ENCODE peak calls at places on chromosome 20, in six cellular contexts. One of them, this sample, is unnamed.

GRCh38 chr20:62898093-62898964 is 28.0 kb downstream of the DIDO1 start:
- DNase-seq in upper lobe of left lung: no peak
- DNase-seq in K562: no peak
- DNase-seq in transverse colon: no peak
- DNase-seq in HepG2: no peak
- DNase-seq in stomach: no peak
- DNase-seq in this sample: no peak

GRCh38 chr20:9319687-9320384 is 194.6 kb upstream of the LAMP5 start:
- DNase-seq in stomach: no peak
- DNase-seq in upper lobe of left lung: no peak
- DNase-seq in K562: peak
- DNase-seq in transverse colon: no peak
- DNase-seq in HepG2: no peak
- DNase-seq in this sample: no peak

GRCh38 chr20:23607497-23608245 is 2.0 kb upstream of the CST9 start:
- DNase-seq in transverse colon: no peak
- DNase-seq in stomach: no peak
- DNase-seq in upper lobe of left lung: peak
- DNase-seq in HepG2: no peak
- DNase-seq in K562: no peak
- DNase-seq in this sample: peak

GRCh38 chr20:53921443-53921973 is 148.9 kb downstream of the BCAS1 start:
- DNase-seq in stomach: no peak
- DNase-seq in K562: no peak
- DNase-seq in HepG2: no peak
- DNase-seq in upper lobe of left lung: no peak
- DNase-seq in transverse colon: peak
- DNase-seq in this sample: no peak

GRCh38 chr20:41391587-41392001 is 25.0 kb upstream of the EMILIN3 start:
- DNase-seq in HepG2: no peak
- DNase-seq in K562: no peak
- DNase-seq in transverse colon: no peak
- DNase-seq in stomach: no peak
- DNase-seq in upper lobe of left lung: no peak
- DNase-seq in this sample: no peak

GRCh38 chr20:47453167-47453782 is 48.4 kb upstream of the NCOA3 start:
- DNase-seq in K562: no peak
- DNase-seq in HepG2: peak
- DNase-seq in stomach: no peak
- DNase-seq in upper lobe of left lung: no peak
- DNase-seq in transverse colon: peak
- DNase-seq in this sample: no peak

GRCh38 chr20:57395111-57395959 is 4.1 kb downstream of the RBM38 start:
- DNase-seq in HepG2: no peak
- DNase-seq in stomach: peak
- DNase-seq in transverse colon: peak
- DNase-seq in upper lobe of left lung: peak
- DNase-seq in K562: no peak
- DNase-seq in this sample: no peak

GRCh38 chr20:40760399-40760798 is 71.4 kb upstream of the MAFB start:
- DNase-seq in K562: no peak
- DNase-seq in HepG2: no peak
- DNase-seq in transverse colon: no peak
- DNase-seq in upper lobe of left lung: no peak
- DNase-seq in stomach: no peak
- DNase-seq in this sample: no peak

GRCh38 chr20:35721621-35722020 is 20.4 kb downstream of the RBM39 start:
- DNase-seq in stomach: no peak
- DNase-seq in K562: no peak
- DNase-seq in upper lobe of left lung: no peak
- DNase-seq in transverse colon: no peak
- DNase-seq in HepG2: no peak
- DNase-seq in this sample: no peak

GRCh38 chr20:846894-847278 is 13.4 kb downstream of the FAM110A start:
- DNase-seq in HepG2: no peak
- DNase-seq in K562: no peak
- DNase-seq in upper lobe of left lung: peak
- DNase-seq in transverse colon: peak
- DNase-seq in stomach: no peak
- DNase-seq in this sample: no peak

GRCh38 chr20:22941550-22941949 is 93.6 kb upstream of the SSTR4 start:
- DNase-seq in transverse colon: no peak
- DNase-seq in stomach: no peak
- DNase-seq in upper lobe of left lung: no peak
- DNase-seq in HepG2: no peak
- DNase-seq in K562: no peak
- DNase-seq in this sample: peak

GRCh38 chr20:40717343-40717865 is 28.4 kb upstream of the MAFB start:
- DNase-seq in upper lobe of left lung: peak
- DNase-seq in stomach: no peak
- DNase-seq in transverse colon: no peak
- DNase-seq in K562: no peak
- DNase-seq in HepG2: no peak
- DNase-seq in this sample: no peak

GRCh38 chr20:38659613-38659880 is 57.9 kb downstream of the ARHGAP40 start:
- DNase-seq in K562: no peak
- DNase-seq in transverse colon: no peak
- DNase-seq in stomach: no peak
- DNase-seq in HepG2: no peak
- DNase-seq in upper lobe of left lung: no peak
- DNase-seq in this sample: no peak

GRCh38 chr20:36629719-36630340 is 16.2 kb downstream of the SLA2 start:
- DNase-seq in upper lobe of left lung: no peak
- DNase-seq in HepG2: no peak
- DNase-seq in K562: no peak
- DNase-seq in transverse colon: peak
- DNase-seq in stomach: no peak
- DNase-seq in this sample: no peak

GRCh38 chr20:61502433-61502832 is 250.4 kb downstream of the CDH4 start:
- DNase-seq in HepG2: no peak
- DNase-seq in stomach: no peak
- DNase-seq in transverse colon: no peak
- DNase-seq in K562: no peak
- DNase-seq in upper lobe of left lung: no peak
- DNase-seq in this sample: no peak

GRCh38 chr20:48619126-48620101 is 208.4 kb downstream of the PREX1 start:
- DNase-seq in transverse colon: no peak
- DNase-seq in K562: no peak
- DNase-seq in HepG2: no peak
- DNase-seq in stomach: no peak
- DNase-seq in upper lobe of left lung: peak
- DNase-seq in this sample: no peak

GRCh38 chr20:33526769-33527168 is 36.9 kb downstream of the CBFA2T2 start:
- DNase-seq in stomach: no peak
- DNase-seq in HepG2: no peak
- DNase-seq in transverse colon: no peak
- DNase-seq in upper lobe of left lung: no peak
- DNase-seq in K562: no peak
- DNase-seq in this sample: no peak

DNA sequence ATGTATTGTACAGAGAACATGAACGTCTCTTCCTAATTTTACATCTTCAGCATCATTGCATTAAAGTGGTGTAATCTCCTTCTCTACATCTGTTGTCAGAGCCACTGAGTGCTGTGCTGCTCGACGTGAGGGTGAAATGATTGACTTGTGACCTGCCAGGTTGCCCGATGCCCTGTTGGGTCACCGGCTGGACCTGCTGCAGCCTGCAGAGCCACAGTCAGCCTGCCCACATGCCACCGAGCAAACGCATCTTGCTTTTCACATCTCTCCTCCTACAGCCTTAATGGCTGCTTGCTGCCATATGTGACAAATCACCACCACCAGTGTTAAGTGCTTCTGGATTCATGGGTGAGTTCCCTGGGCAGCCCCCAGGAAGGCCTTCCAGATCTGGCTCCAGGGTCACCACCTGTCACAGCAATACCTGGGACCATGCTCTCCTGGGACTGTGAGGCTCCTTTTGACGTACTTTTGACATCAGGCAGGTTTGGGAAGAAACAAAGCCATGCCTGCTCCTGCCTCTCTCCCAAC is 80.3 kb downstream of the ASXL1 start:
- DNase-seq in K562: no peak
- DNase-seq in upper lobe of left lung: no peak
- DNase-seq in stomach: no peak
- DNase-seq in HepG2: no peak
- DNase-seq in transverse colon: no peak
- DNase-seq in this sample: no peak
- TF ChIP-seq POLR2A in K562: no peak
- TF ChIP-seq POLR2A in upper lobe of left lung: no peak
- TF ChIP-seq POLR2A in stomach: no peak
- TF ChIP-seq POLR2A in HepG2: no peak
- TF ChIP-seq POLR2A in transverse colon: no peak
- TF ChIP-seq POLR2A in this sample: no peak

DNA sequence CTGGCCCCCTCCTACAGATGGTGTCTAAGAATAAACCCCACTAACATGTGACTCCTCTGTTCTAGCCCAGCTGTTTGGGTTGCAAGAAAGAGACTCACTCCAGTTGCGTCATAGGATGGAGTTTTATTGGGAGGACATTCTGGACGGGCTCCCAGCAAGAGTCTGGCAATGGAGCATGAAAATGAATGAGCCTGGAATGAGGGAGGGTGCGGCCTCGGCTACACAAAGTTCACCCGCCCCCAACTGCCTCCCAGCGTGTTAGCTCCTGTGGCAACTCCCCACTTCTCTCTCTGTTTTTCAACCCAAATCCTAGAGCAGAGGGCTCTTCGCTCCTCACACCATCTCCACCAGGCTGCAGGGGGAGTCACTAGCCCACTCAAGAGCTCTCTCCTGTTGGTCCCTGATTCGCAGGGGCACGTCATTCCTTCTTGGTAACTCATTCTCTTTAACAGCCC is 5.1 kb upstream of the ADAM33 start:
- DNase-seq in stomach: peak
- DNase-seq in HepG2: no peak
- DNase-seq in K562: no peak
- DNase-seq in upper lobe of left lung: no peak
- DNase-seq in transverse colon: peak
- DNase-seq in this sample: peak
- TF ChIP-seq EP300 in stomach: no peak
- TF ChIP-seq EP300 in HepG2: no peak
- TF ChIP-seq EP300 in K562: no peak
- TF ChIP-seq EP300 in upper lobe of left lung: no peak
- TF ChIP-seq EP300 in transverse colon: no peak
- TF ChIP-seq EP300 in this sample: no peak

GRCh38 chr20:17661121-17661744 is 20.8 kb downstream of the RRBP1 start:
- DNase-seq in HepG2: peak
- DNase-seq in K562: no peak
- DNase-seq in stomach: no peak
- DNase-seq in upper lobe of left lung: no peak
- DNase-seq in transverse colon: peak
- DNase-seq in this sample: no peak

GRCh38 chr20:17663486-17663885 is 18.6 kb downstream of the RRBP1 start:
- DNase-seq in transverse colon: no peak
- DNase-seq in stomach: no peak
- DNase-seq in K562: no peak
- DNase-seq in HepG2: no peak
- DNase-seq in upper lobe of left lung: no peak
- DNase-seq in this sample: no peak

GRCh38 chr20:17663040-17663399 is 19.0 kb downstream of the RRBP1 start:
- DNase-seq in K562: no peak
- DNase-seq in stomach: no peak
- DNase-seq in HepG2: no peak
- DNase-seq in upper lobe of left lung: no peak
- DNase-seq in transverse colon: no peak
- DNase-seq in this sample: no peak

GRCh38 chr20:17664025-17664638 is 17.9 kb downstream of the RRBP1 start:
- DNase-seq in transverse colon: peak
- DNase-seq in stomach: peak
- DNase-seq in HepG2: no peak
- DNase-seq in upper lobe of left lung: no peak
- DNase-seq in K562: no peak
- DNase-seq in this sample: no peak

DNA sequence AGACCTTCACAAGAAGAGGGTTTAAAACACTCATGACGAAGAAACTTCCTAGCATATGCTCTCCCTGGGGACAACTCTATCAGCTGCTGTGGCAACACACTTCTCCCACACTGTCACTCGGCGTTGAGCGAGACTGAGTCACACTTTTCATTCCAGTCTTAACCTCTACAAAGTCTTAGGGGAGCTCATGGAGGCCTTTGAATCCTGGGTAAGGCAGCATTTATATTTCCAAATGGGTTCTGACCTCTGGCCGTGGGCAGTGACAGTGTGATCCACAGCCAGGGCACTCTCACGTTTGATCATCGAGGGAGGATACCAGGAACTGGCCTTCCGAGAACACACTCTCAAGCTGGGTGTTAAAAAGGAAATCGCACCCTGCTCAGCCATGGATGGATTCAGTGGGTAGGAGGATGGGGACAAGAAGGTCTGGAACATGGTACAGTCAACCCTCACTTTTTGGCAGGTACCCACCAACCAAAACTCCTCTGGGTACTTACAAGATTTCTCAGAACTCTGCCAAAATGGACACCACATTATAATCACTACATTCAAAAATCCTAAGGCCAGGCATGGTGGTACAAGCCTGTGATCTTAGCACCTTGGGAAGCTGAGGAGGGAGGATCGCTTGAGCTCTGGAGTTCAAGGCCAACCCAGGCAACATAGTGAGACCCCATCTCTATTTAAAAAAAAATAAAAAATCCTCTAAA is 19.6 kb downstream of the RRBP1 start:
- DNase-seq in transverse colon: peak
- DNase-seq in stomach: no peak
- DNase-seq in upper lobe of left lung: no peak
- DNase-seq in HepG2: no peak
- DNase-seq in K562: no peak
- DNase-seq in this sample: no peak
- TF ChIP-seq POLR2AphosphoS5 in transverse colon: peak
- TF ChIP-seq POLR2AphosphoS5 in stomach: no peak
- TF ChIP-seq POLR2AphosphoS5 in upper lobe of left lung: peak
- TF ChIP-seq POLR2AphosphoS5 in HepG2: no peak
- TF ChIP-seq POLR2AphosphoS5 in K562: no peak
- TF ChIP-seq POLR2AphosphoS5 in this sample: no peak

DNA sequence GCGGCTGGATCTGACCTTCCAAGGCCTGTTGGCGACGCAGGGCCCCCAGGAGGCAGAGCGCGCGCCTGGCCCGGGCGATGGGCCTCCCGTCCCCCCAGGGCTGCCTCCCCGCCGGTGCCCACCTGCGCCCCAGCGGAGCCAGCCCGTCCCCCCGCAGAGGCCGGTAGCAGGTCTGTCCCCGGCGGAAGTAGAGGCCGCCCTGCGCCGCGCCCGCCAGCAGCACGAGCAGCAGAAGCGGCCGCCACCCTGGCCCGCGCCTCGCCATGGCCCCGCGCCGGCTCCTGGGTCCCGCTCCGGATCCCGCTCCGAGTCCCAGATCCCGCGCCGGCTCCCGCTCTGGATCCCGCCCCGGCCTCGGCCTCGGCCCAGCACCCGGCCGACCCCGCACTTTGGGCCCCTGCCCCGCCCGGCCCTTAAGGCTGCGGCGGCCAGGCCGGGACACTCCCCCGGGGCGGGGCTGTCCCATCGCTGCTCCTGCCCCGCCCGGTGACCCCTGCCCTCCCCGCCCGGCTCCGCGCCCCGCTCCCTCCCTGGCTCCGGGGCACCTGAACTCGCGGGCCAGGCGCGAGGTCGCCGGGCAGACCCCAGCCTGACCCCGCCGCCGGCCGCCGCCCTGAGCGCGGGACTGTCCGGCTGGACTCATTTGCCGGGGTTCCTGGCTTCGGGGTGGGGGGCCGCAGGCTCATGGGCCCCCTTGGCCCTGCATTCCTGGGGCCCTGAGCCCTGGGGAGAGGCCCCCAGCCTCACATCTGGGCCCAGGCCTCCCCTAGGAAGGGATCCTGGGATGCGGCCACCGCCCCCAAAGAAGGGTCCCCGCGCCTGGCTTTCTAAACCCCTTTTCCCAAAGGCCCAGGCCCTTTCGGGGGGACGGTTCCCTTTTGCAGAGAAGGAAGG is at the start of gene CTSZ:
- DNase-seq in transverse colon: peak
- DNase-seq in K562: peak
- DNase-seq in stomach: peak
- DNase-seq in HepG2: no peak
- DNase-seq in upper lobe of left lung: peak
- DNase-seq in this sample: no peak
- TF ChIP-seq POLR2A in transverse colon: peak
- TF ChIP-seq POLR2A in K562: no peak
- TF ChIP-seq POLR2A in stomach: no peak
- TF ChIP-seq POLR2A in HepG2: no peak
- TF ChIP-seq POLR2A in upper lobe of left lung: peak
- TF ChIP-seq POLR2A in this sample: no peak

This sample was measured in esophagus muscularis mucosa.